ENCODE peak calls at places on chromosomes 5 and 9, in nine cellular contexts. One of them, this sample, is unnamed.

GRCh38 chr5:96321371-96321770 is 111.7 kb downstream of the PCSK1 start:
- DNase-seq in MM.1S: no peak
- DNase-seq in neural progenitor cell: no peak
- DNase-seq in PC-3: peak; percentile 18
- DNase-seq in OCI-LY7: no peak
- DNase-seq in GM23248: peak; percentile 74
- DNase-seq in HCT116: no peak
- DNase-seq in SK-N-SH: no peak
- DNase-seq in hepatocyte: no peak
- DNase-seq in this sample: no peak

GRCh38 chr5:163489055-163489744 is 16.2 kb upstream of the MAT2B start:
- DNase-seq in neural progenitor cell: no peak
- DNase-seq in GM23248: peak; percentile 30
- DNase-seq in HCT116: no peak
- DNase-seq in hepatocyte: no peak
- DNase-seq in PC-3: peak; percentile 21
- DNase-seq in SK-N-SH: no peak
- DNase-seq in MM.1S: no peak
- DNase-seq in OCI-LY7: no peak
- DNase-seq in this sample: peak; percentile 79

GRCh38 chr9:16258708-16259107 is 611.8 kb downstream of the BNC2 start:
- DNase-seq in neural progenitor cell: no peak
- DNase-seq in PC-3: no peak
- DNase-seq in SK-N-SH: no peak
- DNase-seq in OCI-LY7: no peak
- DNase-seq in hepatocyte: no peak
- DNase-seq in MM.1S: no peak
- DNase-seq in HCT116: no peak
- DNase-seq in GM23248: no peak
- DNase-seq in this sample: no peak

GRCh38 chr9:26744362-26744965 is 148.1 kb downstream of the CAAP1 start:
- DNase-seq in neural progenitor cell: peak; percentile 31
- DNase-seq in GM23248: peak; percentile 41
- DNase-seq in MM.1S: peak; percentile 29
- DNase-seq in OCI-LY7: peak; percentile 45
- DNase-seq in SK-N-SH: no peak
- DNase-seq in PC-3: peak; percentile 38
- DNase-seq in hepatocyte: peak; percentile 33
- DNase-seq in HCT116: peak; percentile 10
- DNase-seq in this sample: peak; percentile 67

GRCh38 chr9:72524820-72525539 is 3.6 kb downstream of the TMC1 start:
- DNase-seq in GM23248: peak; percentile 98
- DNase-seq in MM.1S: no peak
- DNase-seq in PC-3: peak; percentile 94
- DNase-seq in OCI-LY7: no peak
- DNase-seq in HCT116: peak; percentile 81
- DNase-seq in neural progenitor cell: peak; percentile 67
- DNase-seq in hepatocyte: peak; percentile 86
- DNase-seq in SK-N-SH: no peak
- DNase-seq in this sample: peak; percentile 38

GRCh38 chr5:65820373-65820772 is 98.4 kb downstream of the NLN start:
- DNase-seq in OCI-LY7: no peak
- DNase-seq in HCT116: no peak
- DNase-seq in GM23248: no peak
- DNase-seq in hepatocyte: no peak
- DNase-seq in MM.1S: no peak
- DNase-seq in PC-3: no peak
- DNase-seq in neural progenitor cell: no peak
- DNase-seq in SK-N-SH: no peak
- DNase-seq in this sample: no peak

GRCh38 chr9:18490591-18491370 is 16.8 kb downstream of the ADAMTSL1 start:
- DNase-seq in hepatocyte: no peak
- DNase-seq in GM23248: peak; percentile 98
- DNase-seq in neural progenitor cell: no peak
- DNase-seq in PC-3: peak; percentile 92
- DNase-seq in HCT116: no peak
- DNase-seq in SK-N-SH: no peak
- DNase-seq in MM.1S: no peak
- DNase-seq in OCI-LY7: no peak
- DNase-seq in this sample: no peak

GRCh38 chr5:53249529-53249928 is 140.0 kb upstream of the MOCS2 start:
- DNase-seq in OCI-LY7: no peak
- DNase-seq in hepatocyte: peak; percentile 22
- DNase-seq in GM23248: peak; percentile 96
- DNase-seq in neural progenitor cell: no peak
- DNase-seq in MM.1S: no peak
- DNase-seq in SK-N-SH: peak; percentile 3
- DNase-seq in HCT116: no peak
- DNase-seq in PC-3: peak; percentile 87
- DNase-seq in this sample: no peak

GRCh38 chr5:142143878-142144277 is 35.3 kb downstream of the NDFIP1 start:
- DNase-seq in SK-N-SH: peak; percentile 47
- DNase-seq in MM.1S: peak; percentile 56
- DNase-seq in neural progenitor cell: peak; percentile 30
- DNase-seq in GM23248: peak; percentile 72
- DNase-seq in HCT116: peak; percentile 32
- DNase-seq in PC-3: peak; percentile 50
- DNase-seq in hepatocyte: peak; percentile 38
- DNase-seq in OCI-LY7: peak; percentile 53
- DNase-seq in this sample: peak; percentile 62

GRCh38 chr5:88888291-88888690 is 5.3 kb upstream of the MEF2C start:
- DNase-seq in MM.1S: peak; percentile 50
- DNase-seq in HCT116: no peak
- DNase-seq in OCI-LY7: no peak
- DNase-seq in hepatocyte: no peak
- DNase-seq in SK-N-SH: no peak
- DNase-seq in neural progenitor cell: no peak
- DNase-seq in GM23248: no peak
- DNase-seq in PC-3: no peak
- DNase-seq in this sample: no peak

GRCh38 chr5:88888799-88889164 is 5.8 kb upstream of the MEF2C start:
- DNase-seq in OCI-LY7: no peak
- DNase-seq in PC-3: no peak
- DNase-seq in MM.1S: no peak
- DNase-seq in SK-N-SH: no peak
- DNase-seq in neural progenitor cell: no peak
- DNase-seq in hepatocyte: no peak
- DNase-seq in GM23248: no peak
- DNase-seq in HCT116: no peak
- DNase-seq in this sample: no peak

GRCh38 chr5:88890070-88890781 is 7.2 kb upstream of the MEF2C start:
- DNase-seq in SK-N-SH: no peak
- DNase-seq in hepatocyte: no peak
- DNase-seq in OCI-LY7: no peak
- DNase-seq in neural progenitor cell: no peak
- DNase-seq in HCT116: no peak
- DNase-seq in MM.1S: peak; percentile 25
- DNase-seq in GM23248: no peak
- DNase-seq in PC-3: no peak
- DNase-seq in this sample: no peak

GRCh38 chr5:88886756-88887741 is 4.1 kb upstream of the MEF2C start:
- DNase-seq in hepatocyte: no peak
- DNase-seq in SK-N-SH: no peak
- DNase-seq in HCT116: no peak
- DNase-seq in GM23248: peak; percentile 15
- DNase-seq in OCI-LY7: no peak
- DNase-seq in MM.1S: peak; percentile 71
- DNase-seq in PC-3: no peak
- DNase-seq in neural progenitor cell: no peak
- DNase-seq in this sample: no peak

DNA sequence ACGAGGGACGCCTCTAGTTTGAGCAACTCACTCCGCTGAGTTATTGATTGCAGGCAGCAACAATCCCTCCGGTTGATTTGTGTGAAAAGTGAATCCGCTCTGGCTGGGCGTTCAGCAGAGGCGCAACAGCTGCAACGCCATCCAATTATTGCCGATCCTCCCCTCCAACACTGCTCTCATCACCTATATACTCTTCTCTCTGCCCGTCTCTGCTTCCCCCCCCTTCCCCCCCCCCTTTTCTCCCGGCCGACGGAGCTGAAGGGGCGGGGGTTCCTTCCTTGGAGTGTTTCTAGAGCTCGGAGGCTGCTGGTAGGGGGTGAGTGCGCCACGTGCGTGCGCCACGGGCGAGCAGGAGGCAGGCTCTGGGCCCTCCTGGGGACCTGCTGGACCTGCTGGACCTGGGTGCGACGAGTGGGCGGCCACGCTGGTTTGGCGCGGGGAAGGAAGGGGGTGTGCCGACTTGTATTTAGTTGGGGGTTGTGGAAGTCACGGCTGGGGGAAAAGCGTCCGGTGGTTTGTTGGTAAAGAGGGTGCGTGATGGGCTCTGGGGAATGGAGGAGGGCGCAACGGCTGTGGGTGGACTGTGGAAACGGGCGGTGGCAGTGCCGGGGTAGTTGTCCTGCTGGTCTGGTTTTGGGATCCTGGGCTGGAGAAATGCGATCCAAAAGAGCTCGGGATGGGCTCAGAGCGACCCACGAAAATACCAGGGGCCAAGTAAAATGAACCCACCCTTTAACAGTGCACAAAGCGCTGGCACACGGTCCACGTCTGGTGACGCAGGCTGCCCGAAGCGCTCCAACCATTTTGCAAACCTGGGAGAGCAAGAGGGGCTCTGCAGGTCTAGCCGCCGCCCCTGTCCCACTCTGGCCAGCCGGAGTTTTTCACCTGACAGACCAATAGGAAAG is 6.4 kb upstream of the MEF2C start:
- DNase-seq in SK-N-SH: peak; percentile 70
- DNase-seq in neural progenitor cell: peak; percentile 66
- DNase-seq in MM.1S: peak; percentile 89
- DNase-seq in GM23248: peak; percentile 53
- DNase-seq in PC-3: peak; percentile 33
- DNase-seq in OCI-LY7: no peak
- DNase-seq in HCT116: no peak
- DNase-seq in hepatocyte: peak; percentile 49
- DNase-seq in this sample: peak; percentile 58
- H3K4me3 ChIP-seq in SK-N-SH: peak overlapping the region; percentile 50
- H3K4me3 ChIP-seq in neural progenitor cell: peak overlapping the region; percentile 57
- H3K4me3 ChIP-seq in MM.1S: peak overlapping the region; percentile 79
- H3K4me3 ChIP-seq in GM23248: peak overlapping the region; percentile 86
- H3K4me3 ChIP-seq in PC-3: peak overlapping the region; percentile 55
- H3K4me3 ChIP-seq in OCI-LY7: peak overlapping the region; percentile 57
- H3K4me3 ChIP-seq in HCT116: no peak overlapping the region
- H3K4me3 ChIP-seq in hepatocyte: peak overlapping the region; percentile 41
- H3K4me3 ChIP-seq in this sample: peak overlapping the region; percentile 73

GRCh38 chr9:36116593-36116992 is 19.9 kb upstream of the GLIPR2 start:
- DNase-seq in hepatocyte: no peak
- DNase-seq in GM23248: no peak
- DNase-seq in neural progenitor cell: no peak
- DNase-seq in OCI-LY7: no peak
- DNase-seq in SK-N-SH: no peak
- DNase-seq in PC-3: no peak
- DNase-seq in HCT116: no peak
- DNase-seq in MM.1S: no peak
- DNase-seq in this sample: no peak
- TF ChIP-seq EZH2phosphoT487 in hepatocyte: no peak
- TF ChIP-seq EZH2phosphoT487 in GM23248: no peak
- TF ChIP-seq EZH2phosphoT487 in neural progenitor cell: no peak
- TF ChIP-seq EZH2phosphoT487 in OCI-LY7: no peak
- TF ChIP-seq EZH2phosphoT487 in SK-N-SH: no peak
- TF ChIP-seq EZH2phosphoT487 in PC-3: no peak
- TF ChIP-seq EZH2phosphoT487 in HCT116: no peak
- TF ChIP-seq EZH2phosphoT487 in MM.1S: no peak
- TF ChIP-seq EZH2phosphoT487 in this sample: no peak

GRCh38 chr9:93032545-93032944 is 26.0 kb upstream of the SUSD3 start:
- DNase-seq in PC-3: no peak
- DNase-seq in OCI-LY7: no peak
- DNase-seq in HCT116: no peak
- DNase-seq in neural progenitor cell: no peak
- DNase-seq in hepatocyte: no peak
- DNase-seq in SK-N-SH: no peak
- DNase-seq in MM.1S: no peak
- DNase-seq in GM23248: no peak
- DNase-seq in this sample: no peak
- H3K4me1 ChIP-seq in PC-3: no peaks in the 10 kb centered on the region
- H3K4me1 ChIP-seq in OCI-LY7: peaks cover 19% of the 10 kb centered on the region
- H3K4me1 ChIP-seq in HCT116: no peaks in the 10 kb centered on the region
- H3K4me1 ChIP-seq in neural progenitor cell: no peaks in the 10 kb centered on the region
- H3K4me1 ChIP-seq in hepatocyte: no peaks in the 10 kb centered on the region
- H3K4me1 ChIP-seq in SK-N-SH: peaks cover 2% of the 10 kb centered on the region
- H3K4me1 ChIP-seq in MM.1S: no peaks in the 10 kb centered on the region
- H3K4me1 ChIP-seq in GM23248: no peaks in the 10 kb centered on the region
- H3K4me1 ChIP-seq in this sample: peaks cover 7% of the 10 kb centered on the region

GRCh38 chr9:132383462-132383883 is 23.2 kb downstream of the TTF1 start:
- DNase-seq in MM.1S: no peak
- DNase-seq in neural progenitor cell: no peak
- DNase-seq in hepatocyte: no peak
- DNase-seq in HCT116: no peak
- DNase-seq in PC-3: no peak
- DNase-seq in GM23248: no peak
- DNase-seq in SK-N-SH: no peak
- DNase-seq in OCI-LY7: peak; percentile 91
- DNase-seq in this sample: no peak

GRCh38 chr9:132384376-132384775 is 22.3 kb downstream of the TTF1 start:
- DNase-seq in SK-N-SH: no peak
- DNase-seq in OCI-LY7: peak; percentile 88
- DNase-seq in MM.1S: no peak
- DNase-seq in hepatocyte: no peak
- DNase-seq in PC-3: no peak
- DNase-seq in neural progenitor cell: no peak
- DNase-seq in GM23248: no peak
- DNase-seq in HCT116: no peak
- DNase-seq in this sample: no peak

DNA sequence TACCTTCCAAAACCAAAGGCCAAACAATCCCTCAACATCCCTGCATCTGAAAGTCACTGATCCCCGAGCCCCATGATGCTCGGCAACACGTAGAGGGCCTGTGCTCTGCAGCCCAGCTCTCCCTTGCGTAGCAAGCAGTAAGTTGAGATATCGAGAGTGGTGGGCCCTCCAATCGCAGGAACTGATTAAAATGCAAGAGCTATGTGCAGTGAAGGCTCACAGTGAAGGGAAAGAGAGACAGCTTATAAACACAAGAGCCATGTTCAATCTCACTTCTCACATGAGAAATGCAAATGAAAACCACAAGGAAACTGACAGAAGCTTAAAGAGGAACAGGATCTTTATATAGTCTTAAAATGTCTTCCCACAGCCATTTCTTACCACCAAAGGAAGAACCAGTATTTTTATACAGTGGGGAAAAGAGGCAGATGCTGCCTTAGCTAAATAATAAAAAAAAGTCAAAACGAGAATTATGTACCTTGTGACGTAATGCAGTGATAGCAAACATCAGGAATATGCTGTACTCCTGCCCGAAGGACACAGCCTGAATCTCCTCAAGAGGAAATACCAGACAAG is 24.6 kb downstream of the TTF1 start:
- DNase-seq in SK-N-SH: no peak
- DNase-seq in PC-3: no peak
- DNase-seq in GM23248: no peak
- DNase-seq in hepatocyte: no peak
- DNase-seq in HCT116: no peak
- DNase-seq in OCI-LY7: peak; percentile 93
- DNase-seq in neural progenitor cell: no peak
- DNase-seq in MM.1S: peak; percentile 63
- DNase-seq in this sample: no peak
- H3K4me3 ChIP-seq in SK-N-SH: no peak overlapping the region
- H3K4me3 ChIP-seq in PC-3: no peak overlapping the region
- H3K4me3 ChIP-seq in GM23248: no peak overlapping the region
- H3K4me3 ChIP-seq in hepatocyte: no peak overlapping the region
- H3K4me3 ChIP-seq in HCT116: no peak overlapping the region
- H3K4me3 ChIP-seq in OCI-LY7: peak overlapping the region; percentile 55
- H3K4me3 ChIP-seq in neural progenitor cell: no peak overlapping the region
- H3K4me3 ChIP-seq in MM.1S: peak overlapping the region; percentile 55
- H3K4me3 ChIP-seq in this sample: no peak overlapping the region

GRCh38 chr9:89430995-89431394 is 66.9 kb downstream of the SEMA4D start:
- DNase-seq in HCT116: no peak
- DNase-seq in GM23248: peak; percentile 61
- DNase-seq in MM.1S: no peak
- DNase-seq in OCI-LY7: no peak
- DNase-seq in PC-3: peak; percentile 42
- DNase-seq in hepatocyte: no peak
- DNase-seq in neural progenitor cell: no peak
- DNase-seq in SK-N-SH: no peak
- DNase-seq in this sample: no peak
- TF ChIP-seq EZH2phosphoT487 in HCT116: no peak
- TF ChIP-seq EZH2phosphoT487 in GM23248: no peak
- TF ChIP-seq EZH2phosphoT487 in MM.1S: no peak
- TF ChIP-seq EZH2phosphoT487 in OCI-LY7: no peak
- TF ChIP-seq EZH2phosphoT487 in PC-3: peak; percentile 45
- TF ChIP-seq EZH2phosphoT487 in hepatocyte: no peak
- TF ChIP-seq EZH2phosphoT487 in neural progenitor cell: no peak
- TF ChIP-seq EZH2phosphoT487 in SK-N-SH: no peak
- TF ChIP-seq EZH2phosphoT487 in this sample: no peak

This sample was measured in GM23338.